ENCODE peak calls at places on chromosomes 12 and 14, in six cellular contexts. B is upper lobe of right lung; H is naive thymus-derived CD4-positive, alpha-beta T cell; G is WTC11; N is HS-5; Q is Caki2. I is an unnamed sample.

GRCh38 chr12:108306014-108306501 is 33.1 kb downstream of the CMKLR1 start:
- DNase-seq in B (no peak), H (no peak), G (no peak), N (no peak), Q (peak), I (peak)

GRCh38 chr12:69688496-69689427 is 10.3 kb downstream of the BEST3 start:
- DNase-seq in B (no peak), H (no peak), G (peak), N (peak), Q (peak), I (peak)

GRCh38 chr12:38961044-38961443 is 55.7 kb upstream of the CPNE8 start:
- DNase-seq in B (no peak), H (no peak), G (no peak), N (no peak), Q (no peak), I (no peak)

GRCh38 chr14:68862954-68863594 is 70.2 kb upstream of the ZFP36L1 start:
- DNase-seq in B (peak), H (peak), G (peak), N (peak), Q (peak), I (peak)

GRCh38 chr12:3651585-3652424 is 101.1 kb downstream of the CRACR2A start:
- DNase-seq in B (no peak), H (no peak), G (no peak), N (no peak), Q (no peak), I (peak)

GRCh38 chr14:58082491-58083098 is 69.4 kb downstream of the ARMH4 start:
- DNase-seq in B (no peak), H (no peak), G (no peak), N (peak), Q (peak), I (no peak)

GRCh38 chr12:3491938-3492867 is 1.2 kb downstream of the PRMT8 start:
- DNase-seq in B (peak), H (peak), G (peak), N (no peak), Q (peak), I (no peak)

GRCh38 chr14:26281280-26281998 is 316.4 kb downstream of the NOVA1 start:
- DNase-seq in B (no peak), H (no peak), G (no peak), N (peak), Q (peak), I (no peak)

GRCh38 chr14:92948647-92949046 is 25.7 kb downstream of the CHGA start:
- DNase-seq in B (no peak), H (no peak), G (no peak), N (no peak), Q (no peak), I (no peak)